ENCODE peak calls at places on chromosomes 1 and 21, in six cellular contexts. R is NCI-H1436, W is NCI-H774, U is putamen, T is iris pigment epithelial cell, K is left lung. V is an unnamed sample.

GRCh38 chr1:89451011-89451410 is 73.6 kb upstream of the LRRC8B start:
- DNase-seq in R (no peak), W (no peak), U (no peak), T (peak; percentile 61), K (no peak), V (peak; percentile 12)

GRCh38 chr1:8789314-8790214 is 27.9 kb downstream of the RERE start:
- DNase-seq in R (no peak), W (no peak), U (no peak), T (no peak), K (no peak), V (no peak)

GRCh38 chr1:22803833-22804232 is 93.2 kb downstream of the EPHB2 start:
- DNase-seq in R (no peak), W (no peak), U (no peak), T (no peak), K (no peak), V (no peak)

GRCh38 chr1:69263982-69264381 is 303.7 kb upstream of the LRRC7 start:
- DNase-seq in R (peak; percentile 72), W (peak; percentile 79), U (no peak), T (no peak), K (no peak), V (no peak)

GRCh38 chr1:207941664-207942063 is 30.7 kb upstream of the CD34 start:
- DNase-seq in R (no peak), W (no peak), U (peak; percentile 80), T (peak; percentile 42), K (peak; percentile 67), V (no peak)

GRCh38 chr1:236489710-236490377 is 33.9 kb upstream of the LGALS8 start:
- DNase-seq in R (peak; percentile 77), W (peak; percentile 10), U (peak; percentile 33), T (peak; percentile 62), K (no peak), V (no peak)

GRCh38 chr1:116540088-116540487 is 30.7 kb downstream of the CD58 start:
- DNase-seq in R (no peak), W (no peak), U (no peak), T (no peak), K (no peak), V (no peak)

GRCh38 chr21:16455978-16456377 is 726.2 kb downstream of the USP25 start:
- DNase-seq in R (peak; percentile 19), W (no peak), U (peak; percentile 88), T (no peak), K (no peak), V (no peak)

GRCh38 chr1:98385691-98386090 is 275.8 kb upstream of the SNX7 start:
- DNase-seq in R (no peak), W (no peak), U (no peak), T (peak; percentile 79), K (no peak), V (no peak)

GRCh38 chr1:76035053-76035452 is 39.5 kb upstream of the ST6GALNAC3 start:
- DNase-seq in R (no peak), W (no peak), U (no peak), T (no peak), K (no peak), V (no peak)

GRCh38 chr1:68339505-68339904 is 107.2 kb upstream of the WLS start:
- DNase-seq in R (no peak), W (no peak), U (no peak), T (peak; percentile 77), K (no peak), V (no peak)

GRCh38 chr1:64480999-64481772 is 11.3 kb downstream of the CACHD1 start:
- DNase-seq in R (no peak), W (no peak), U (no peak), T (no peak), K (no peak), V (no peak)

GRCh38 chr1:30748098-30748698 is 9.4 kb downstream of the LAPTM5 start:
- DNase-seq in R (peak; percentile 76), W (no peak), U (peak; percentile 80), T (no peak), K (no peak), V (no peak)

GRCh38 chr1:66395202-66396061 is 138.5 kb upstream of the SGIP1 start:
- DNase-seq in R (no peak), W (no peak), U (no peak), T (peak; percentile 43), K (no peak), V (no peak)

GRCh38 chr1:31335007-31335406 is 37.9 kb downstream of the FABP3 start:
- DNase-seq in R (peak; percentile 29), W (peak; percentile 58), U (peak; percentile 43), T (peak; percentile 29), K (no peak), V (peak; percentile 8)

GRCh38 chr1:8421721-8422120 is 103.8 kb downstream of the SLC45A1 start:
- DNase-seq in R (no peak), W (no peak), U (no peak), T (no peak), K (no peak), V (no peak)

GRCh38 chr1:185864889-185865288 is 130.7 kb downstream of the HMCN1 start:
- DNase-seq in R (no peak), W (no peak), U (no peak), T (peak; percentile 90), K (no peak), V (peak; percentile 75)

GRCh38 chr1:165492845-165493244 is 47.9 kb upstream of the RXRG start:
- DNase-seq in R (no peak), W (no peak), U (no peak), T (no peak), K (no peak), V (no peak)

GRCh38 chr1:243790404-243790803 is 59.6 kb downstream of the AKT3 start:
- DNase-seq in R (no peak), W (no peak), U (no peak), T (no peak), K (no peak), V (no peak)

GRCh38 chr1:205589618-205590456 is 42.0 kb downstream of the ELK4 start:
- DNase-seq in R (no peak), W (no peak), U (no peak), T (no peak), K (no peak), V (no peak)

GRCh38 chr1:37726746-37727145 is 34.4 kb downstream of the CDCA8 start:
- DNase-seq in R (no peak), W (no peak), U (no peak), T (no peak), K (no peak), V (no peak)

GRCh38 chr1:116986531-116987255 is 14.9 kb upstream of the CD101 start:
- DNase-seq in R (no peak), W (no peak), U (no peak), T (no peak), K (peak; percentile 76), V (no peak)

GRCh38 chr1:245260116-245260882 is 105.5 kb downstream of the KIF26B start:
- DNase-seq in R (no peak), W (no peak), U (no peak), T (no peak), K (no peak), V (no peak)

GRCh38 chr1:30761312-30762151 is 4.0 kb upstream of the LAPTM5 start:
- DNase-seq in R (no peak), W (no peak), U (no peak), T (no peak), K (no peak), V (no peak)

GRCh38 chr1:209585672-209586071 is 2.2 kb downstream of the CAMK1G start:
- DNase-seq in R (peak; percentile 56), W (peak; percentile 9), U (peak; percentile 63), T (peak; percentile 32), K (peak; percentile 83), V (no peak)

GRCh38 chr1:165891461-165891860 is 64.0 kb downstream of the UCK2 start:
- DNase-seq in R (no peak), W (no peak), U (no peak), T (peak; percentile 66), K (no peak), V (no peak)

GRCh38 chr1:56456426-56457101 is 122.8 kb downstream of the PLPP3 start:
- DNase-seq in R (no peak), W (no peak), U (no peak), T (peak; percentile 50), K (no peak), V (no peak)

GRCh38 chr1:31324992-31325391 is 28.2 kb downstream of the ZCCHC17 start:
- DNase-seq in R (no peak), W (no peak), U (no peak), T (no peak), K (no peak), V (no peak)

GRCh38 chr1:186008920-186009737 is 274.9 kb downstream of the HMCN1 start:
- DNase-seq in R (no peak), W (no peak), U (no peak), T (peak; percentile 33), K (no peak), V (no peak)

GRCh38 chr1:44212355-44213221 is 683 bp upstream of the DMAP1 start:
- DNase-seq in R (no peak), W (no peak), U (no peak), T (no peak), K (no peak), V (no peak)

GRCh38 chr21:10272216-10272615 is 249.2 kb upstream of the TPTE start:
- DNase-seq in R (no peak), W (no peak), U (peak; percentile 31), T (no peak), K (no peak), V (no peak)

GRCh38 chr1:221724931-221725605 is 16.8 kb downstream of the DUSP10 start:
- DNase-seq in R (no peak), W (no peak), U (no peak), T (peak; percentile 88), K (peak; percentile 84), V (no peak)

GRCh38 chr1:111660204-111661150 is 40.9 kb downstream of the RAP1A start:
- DNase-seq in R (no peak), W (no peak), U (no peak), T (no peak), K (no peak), V (no peak)

GRCh38 chr1:75087278-75087677 is 46.9 kb upstream of the LHX8 start:
- DNase-seq in R (no peak), W (no peak), U (no peak), T (no peak), K (no peak), V (no peak)

GRCh38 chr1:55781944-55782482 is 566.8 kb upstream of the USP24 start:
- DNase-seq in R (no peak), W (peak; percentile 6), U (no peak), T (peak; percentile 87), K (no peak), V (peak; percentile 73)

GRCh38 chr1:65281846-65282245 is 27.5 kb upstream of the DNAJC6 start:
- DNase-seq in R (no peak), W (no peak), U (no peak), T (no peak), K (no peak), V (no peak)

GRCh38 chr1:205714906-205715246 is 34.6 kb upstream of the SLC45A3 start:
- DNase-seq in R (no peak), W (no peak), U (no peak), T (no peak), K (no peak), V (no peak)

GRCh38 chr1:59667020-59667419 is 147.7 kb upstream of the HOOK1 start:
- DNase-seq in R (no peak), W (no peak), U (no peak), T (no peak), K (no peak), V (no peak)

V was measured in GM04503.